ENCODE peak calls at places on chromosome 2, in six cellular contexts. One of them, this sample, is unnamed.

GRCh38 chr2:229401126-229401865 is 130.2 kb upstream of the PID1 start:
- DNase-seq in WERI-Rb-1: no peak
- DNase-seq in CD4-positive, CD25-positive, alpha-beta regulatory T cell: no peak
- DNase-seq in substantia nigra: no peak
- DNase-seq in right lobe of liver: no peak
- DNase-seq in CD4-positive, alpha-beta T cell: no peak
- DNase-seq in this sample: no peak

GRCh38 chr2:181025004-181025403 is 44.6 kb downstream of the UBE2E3 start:
- DNase-seq in CD4-positive, CD25-positive, alpha-beta regulatory T cell: no peak
- DNase-seq in substantia nigra: no peak
- DNase-seq in right lobe of liver: no peak
- DNase-seq in WERI-Rb-1: no peak
- DNase-seq in CD4-positive, alpha-beta T cell: no peak
- DNase-seq in this sample: no peak

GRCh38 chr2:134892282-134893054 is 26.2 kb upstream of the CCNT2 start:
- DNase-seq in CD4-positive, CD25-positive, alpha-beta regulatory T cell: no peak
- DNase-seq in CD4-positive, alpha-beta T cell: no peak
- DNase-seq in substantia nigra: no peak
- DNase-seq in WERI-Rb-1: no peak
- DNase-seq in right lobe of liver: no peak
- DNase-seq in this sample: no peak

GRCh38 chr2:67790622-67791021 is 272.2 kb downstream of the C1D start:
- DNase-seq in CD4-positive, alpha-beta T cell: no peak
- DNase-seq in WERI-Rb-1: no peak
- DNase-seq in CD4-positive, CD25-positive, alpha-beta regulatory T cell: no peak
- DNase-seq in right lobe of liver: no peak
- DNase-seq in substantia nigra: no peak
- DNase-seq in this sample: no peak

GRCh38 chr2:225615514-225615913 is 216.0 kb downstream of the NYAP2 start:
- DNase-seq in CD4-positive, alpha-beta T cell: no peak
- DNase-seq in CD4-positive, CD25-positive, alpha-beta regulatory T cell: no peak
- DNase-seq in substantia nigra: no peak
- DNase-seq in right lobe of liver: no peak
- DNase-seq in WERI-Rb-1: no peak
- DNase-seq in this sample: no peak

GRCh38 chr2:191299009-191299408 is 53.8 kb downstream of the MYO1B start:
- DNase-seq in substantia nigra: no peak
- DNase-seq in right lobe of liver: no peak
- DNase-seq in WERI-Rb-1: no peak
- DNase-seq in CD4-positive, CD25-positive, alpha-beta regulatory T cell: no peak
- DNase-seq in CD4-positive, alpha-beta T cell: no peak
- DNase-seq in this sample: no peak

GRCh38 chr2:85269959-85270358 is 57.8 kb downstream of the TGOLN2 start:
- DNase-seq in substantia nigra: no peak
- DNase-seq in CD4-positive, CD25-positive, alpha-beta regulatory T cell: no peak
- DNase-seq in WERI-Rb-1: no peak
- DNase-seq in CD4-positive, alpha-beta T cell: no peak
- DNase-seq in right lobe of liver: no peak
- DNase-seq in this sample: no peak

GRCh38 chr2:226795281-226796011 is 4.2 kb downstream of the IRS1 start:
- DNase-seq in CD4-positive, CD25-positive, alpha-beta regulatory T cell: no peak
- DNase-seq in CD4-positive, alpha-beta T cell: no peak
- DNase-seq in substantia nigra: no peak
- DNase-seq in WERI-Rb-1: no peak
- DNase-seq in right lobe of liver: peak; percentile 47
- DNase-seq in this sample: no peak

GRCh38 chr2:3902131-3902530 is 198.8 kb downstream of the DCDC2C start:
- DNase-seq in WERI-Rb-1: no peak
- DNase-seq in substantia nigra: no peak
- DNase-seq in right lobe of liver: no peak
- DNase-seq in CD4-positive, alpha-beta T cell: no peak
- DNase-seq in CD4-positive, CD25-positive, alpha-beta regulatory T cell: no peak
- DNase-seq in this sample: no peak

GRCh38 chr2:29766191-29766590 is 155.2 kb downstream of the ALK start:
- DNase-seq in right lobe of liver: no peak
- DNase-seq in CD4-positive, alpha-beta T cell: no peak
- DNase-seq in substantia nigra: no peak
- DNase-seq in WERI-Rb-1: no peak
- DNase-seq in CD4-positive, CD25-positive, alpha-beta regulatory T cell: no peak
- DNase-seq in this sample: no peak

GRCh38 chr2:128754246-128754724 is 435.6 kb upstream of the HS6ST1 start:
- DNase-seq in right lobe of liver: no peak
- DNase-seq in WERI-Rb-1: no peak
- DNase-seq in substantia nigra: no peak
- DNase-seq in CD4-positive, CD25-positive, alpha-beta regulatory T cell: no peak
- DNase-seq in CD4-positive, alpha-beta T cell: no peak
- DNase-seq in this sample: no peak
- H3K27ac ChIP-seq in right lobe of liver: no peak overlapping the region
- H3K27ac ChIP-seq in WERI-Rb-1: no peak overlapping the region
- H3K27ac ChIP-seq in substantia nigra: no peak overlapping the region
- H3K27ac ChIP-seq in CD4-positive, CD25-positive, alpha-beta regulatory T cell: no peak overlapping the region
- H3K27ac ChIP-seq in CD4-positive, alpha-beta T cell: no peak overlapping the region
- H3K27ac ChIP-seq in this sample: no peak overlapping the region

GRCh38 chr2:15703365-15703869 is 111.7 kb downstream of the DDX1 start:
- DNase-seq in CD4-positive, alpha-beta T cell: no peak
- DNase-seq in substantia nigra: no peak
- DNase-seq in right lobe of liver: no peak
- DNase-seq in WERI-Rb-1: no peak
- DNase-seq in CD4-positive, CD25-positive, alpha-beta regulatory T cell: no peak
- DNase-seq in this sample: no peak

GRCh38 chr2:15704788-15705115 is 113.1 kb downstream of the DDX1 start:
- DNase-seq in right lobe of liver: no peak
- DNase-seq in CD4-positive, CD25-positive, alpha-beta regulatory T cell: no peak
- DNase-seq in CD4-positive, alpha-beta T cell: no peak
- DNase-seq in WERI-Rb-1: no peak
- DNase-seq in substantia nigra: no peak
- DNase-seq in this sample: no peak

GRCh38 chr2:15705310-15705709 is 113.6 kb downstream of the DDX1 start:
- DNase-seq in CD4-positive, CD25-positive, alpha-beta regulatory T cell: no peak
- DNase-seq in WERI-Rb-1: no peak
- DNase-seq in CD4-positive, alpha-beta T cell: no peak
- DNase-seq in substantia nigra: no peak
- DNase-seq in right lobe of liver: no peak
- DNase-seq in this sample: no peak

GRCh38 chr2:15705839-15706386 is 114.2 kb downstream of the DDX1 start:
- DNase-seq in WERI-Rb-1: no peak
- DNase-seq in right lobe of liver: no peak
- DNase-seq in substantia nigra: no peak
- DNase-seq in CD4-positive, alpha-beta T cell: no peak
- DNase-seq in CD4-positive, CD25-positive, alpha-beta regulatory T cell: no peak
- DNase-seq in this sample: no peak

DNA sequence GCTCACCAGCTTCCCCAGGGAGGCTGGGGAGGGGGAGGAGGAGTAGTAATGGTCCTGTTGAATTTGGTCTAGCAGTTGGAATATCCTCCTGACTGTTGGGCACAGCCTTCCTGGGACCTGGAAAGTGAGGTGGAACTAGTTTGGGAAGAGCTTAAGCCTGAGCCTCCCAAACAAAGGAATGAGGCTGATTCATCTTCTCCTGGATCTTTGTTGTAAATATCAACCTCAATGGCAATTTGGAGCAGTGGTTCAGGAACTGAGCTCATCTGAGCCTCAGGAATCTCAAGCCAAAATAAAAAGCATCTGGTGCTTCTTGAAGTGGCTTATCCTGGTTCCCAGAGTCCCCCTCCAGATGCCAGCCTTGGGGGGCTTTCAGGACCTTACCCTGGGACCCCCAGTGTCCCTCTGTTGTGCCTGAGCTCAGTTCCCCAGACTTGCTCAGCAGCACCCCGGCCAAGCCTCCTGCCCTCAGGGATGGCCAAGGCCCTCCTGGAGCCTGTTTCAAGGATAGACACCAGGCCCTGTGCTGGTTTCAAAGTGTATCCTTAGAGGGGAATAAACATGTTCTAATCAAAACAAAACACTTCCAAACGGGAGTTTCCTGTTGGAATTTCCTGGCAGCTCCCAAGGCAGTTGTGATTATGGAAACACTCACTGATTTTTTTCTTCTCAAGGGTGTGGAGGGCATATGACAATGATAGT is 112.6 kb downstream of the DDX1 start:
- DNase-seq in right lobe of liver: no peak
- DNase-seq in CD4-positive, alpha-beta T cell: no peak
- DNase-seq in WERI-Rb-1: no peak
- DNase-seq in CD4-positive, CD25-positive, alpha-beta regulatory T cell: no peak
- DNase-seq in substantia nigra: no peak
- DNase-seq in this sample: no peak
- H3K27ac ChIP-seq in right lobe of liver: peak overlapping the region; percentile 24
- H3K27ac ChIP-seq in CD4-positive, alpha-beta T cell: no peak overlapping the region
- H3K27ac ChIP-seq in WERI-Rb-1: no peak overlapping the region
- H3K27ac ChIP-seq in CD4-positive, CD25-positive, alpha-beta regulatory T cell: no peak overlapping the region
- H3K27ac ChIP-seq in substantia nigra: no peak overlapping the region
- H3K27ac ChIP-seq in this sample: no peak overlapping the region

GRCh38 chr2:201157694-201158093 is 25.2 kb upstream of the CASP10 start:
- DNase-seq in CD4-positive, CD25-positive, alpha-beta regulatory T cell: no peak
- DNase-seq in WERI-Rb-1: no peak
- DNase-seq in substantia nigra: no peak
- DNase-seq in CD4-positive, alpha-beta T cell: no peak
- DNase-seq in right lobe of liver: no peak
- DNase-seq in this sample: no peak

GRCh38 chr2:201154615-201155014 is 28.3 kb upstream of the CASP10 start:
- DNase-seq in right lobe of liver: no peak
- DNase-seq in CD4-positive, alpha-beta T cell: no peak
- DNase-seq in substantia nigra: no peak
- DNase-seq in CD4-positive, CD25-positive, alpha-beta regulatory T cell: no peak
- DNase-seq in WERI-Rb-1: no peak
- DNase-seq in this sample: no peak

GRCh38 chr2:201158111-201158929 is 24.6 kb upstream of the CASP10 start:
- DNase-seq in CD4-positive, CD25-positive, alpha-beta regulatory T cell: peak; percentile 67
- DNase-seq in CD4-positive, alpha-beta T cell: peak; percentile 30
- DNase-seq in WERI-Rb-1: peak; percentile 76
- DNase-seq in substantia nigra: peak; percentile 70
- DNase-seq in right lobe of liver: peak; percentile 61
- DNase-seq in this sample: peak; percentile 70

GRCh38 chr2:201152999-201153398 is 29.9 kb upstream of the CASP10 start:
- DNase-seq in right lobe of liver: no peak
- DNase-seq in CD4-positive, alpha-beta T cell: no peak
- DNase-seq in substantia nigra: no peak
- DNase-seq in CD4-positive, CD25-positive, alpha-beta regulatory T cell: no peak
- DNase-seq in WERI-Rb-1: no peak
- DNase-seq in this sample: no peak

DNA sequence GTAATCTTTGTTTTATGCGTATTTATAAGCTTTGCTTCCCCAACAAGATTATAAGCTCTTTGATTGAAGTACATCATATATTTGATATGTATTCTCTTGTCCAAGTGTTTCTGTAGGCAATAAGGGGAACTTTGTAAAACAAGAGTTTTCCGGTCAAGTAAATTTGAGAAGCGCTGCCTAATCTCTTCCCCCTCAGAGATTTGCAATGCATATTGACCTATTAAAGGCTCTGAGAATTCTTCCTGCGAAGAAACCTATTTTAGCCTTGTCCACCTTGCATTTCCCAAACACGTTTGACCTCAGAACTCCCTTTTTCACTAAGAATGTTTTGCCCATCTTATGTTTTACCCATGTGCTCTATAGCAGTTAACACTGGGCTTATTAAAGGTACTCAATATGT is 26.9 kb upstream of the CASP10 start:
- DNase-seq in right lobe of liver: no peak
- DNase-seq in WERI-Rb-1: no peak
- DNase-seq in CD4-positive, alpha-beta T cell: no peak
- DNase-seq in substantia nigra: no peak
- DNase-seq in CD4-positive, CD25-positive, alpha-beta regulatory T cell: no peak
- DNase-seq in this sample: no peak
- H3K27ac ChIP-seq in right lobe of liver: peak overlapping the region; percentile 10
- H3K27ac ChIP-seq in WERI-Rb-1: no peak overlapping the region
- H3K27ac ChIP-seq in CD4-positive, alpha-beta T cell: no peak overlapping the region
- H3K27ac ChIP-seq in substantia nigra: no peak overlapping the region
- H3K27ac ChIP-seq in CD4-positive, CD25-positive, alpha-beta regulatory T cell: no peak overlapping the region
- H3K27ac ChIP-seq in this sample: no peak overlapping the region

DNA sequence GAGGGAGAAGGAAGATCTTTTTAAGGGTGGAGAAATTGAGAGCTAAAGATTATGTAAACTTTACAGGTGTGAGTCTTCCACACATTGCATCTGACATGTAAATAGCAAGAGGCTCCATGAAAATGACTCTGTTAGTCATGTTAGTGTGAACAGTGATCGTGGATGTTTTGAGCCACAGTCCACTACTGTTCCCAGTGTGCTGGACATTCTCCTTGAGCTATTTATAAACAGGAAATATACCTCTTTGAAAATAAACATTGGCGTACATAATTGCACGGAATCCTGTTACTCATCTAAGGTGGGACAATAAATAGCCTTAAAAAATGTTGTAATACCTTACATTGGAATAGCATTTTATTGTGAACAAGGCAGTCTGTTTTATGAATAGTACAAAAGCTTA is 37.0 kb downstream of the LIMS1 start:
- DNase-seq in substantia nigra: no peak
- DNase-seq in WERI-Rb-1: no peak
- DNase-seq in CD4-positive, alpha-beta T cell: no peak
- DNase-seq in right lobe of liver: no peak
- DNase-seq in CD4-positive, CD25-positive, alpha-beta regulatory T cell: no peak
- DNase-seq in this sample: no peak
- H3K27ac ChIP-seq in substantia nigra: no peak overlapping the region
- H3K27ac ChIP-seq in WERI-Rb-1: no peak overlapping the region
- H3K27ac ChIP-seq in CD4-positive, alpha-beta T cell: no peak overlapping the region
- H3K27ac ChIP-seq in right lobe of liver: no peak overlapping the region
- H3K27ac ChIP-seq in CD4-positive, CD25-positive, alpha-beta regulatory T cell: no peak overlapping the region
- H3K27ac ChIP-seq in this sample: no peak overlapping the region